ENCODE peak calls at places on chromosomes 16 and 17, in six cellular contexts. One of them, this sample, is unnamed.
A peak's percentile ranks its signal among the peaks of the same experiment; 100 is the strongest.

GRCh38 chr16:49461517-49461951 is 87.9 kb downstream of the C16orf78 start:
- DNase-seq in breast epithelium: no peak
- DNase-seq in prostate gland: no peak
- DNase-seq in left lung: peak; percentile 18
- DNase-seq in ovary: peak; percentile 4
- DNase-seq in left ventricle myocardium inferior: no peak
- DNase-seq in this sample: no peak

GRCh38 chr16:85259831-85260165 is 147.5 kb upstream of the CIBAR2 start:
- DNase-seq in breast epithelium: no peak
- DNase-seq in prostate gland: no peak
- DNase-seq in left lung: no peak
- DNase-seq in ovary: no peak
- DNase-seq in left ventricle myocardium inferior: no peak
- DNase-seq in this sample: no peak

GRCh38 chr16:74184839-74185238 is 111.8 kb upstream of the PSMD7 start:
- DNase-seq in breast epithelium: no peak
- DNase-seq in prostate gland: no peak
- DNase-seq in left lung: no peak
- DNase-seq in ovary: no peak
- DNase-seq in left ventricle myocardium inferior: no peak
- DNase-seq in this sample: no peak

GRCh38 chr17:61314368-61315078 is 85.1 kb upstream of the TBX2 start:
- DNase-seq in breast epithelium: peak; percentile 73
- DNase-seq in prostate gland: peak; percentile 68
- DNase-seq in left lung: peak; percentile 69
- DNase-seq in ovary: peak; percentile 61
- DNase-seq in left ventricle myocardium inferior: peak; percentile 41
- DNase-seq in this sample: no peak

GRCh38 chr17:82076018-82076784 is 10.6 kb upstream of the DUS1L start:
- DNase-seq in breast epithelium: no peak
- DNase-seq in prostate gland: no peak
- DNase-seq in left lung: no peak
- DNase-seq in ovary: no peak
- DNase-seq in left ventricle myocardium inferior: no peak
- DNase-seq in this sample: no peak

GRCh38 chr17:50904522-50905459 is 38.6 kb upstream of the TOB1 start:
- DNase-seq in breast epithelium: peak; percentile 90
- DNase-seq in prostate gland: peak; percentile 91
- DNase-seq in left lung: peak; percentile 56
- DNase-seq in ovary: peak; percentile 62
- DNase-seq in left ventricle myocardium inferior: peak; percentile 41
- DNase-seq in this sample: peak; percentile 84

GRCh38 chr16:15035163-15035729 is 20.6 kb downstream of the NTAN1 start:
- DNase-seq in breast epithelium: no peak
- DNase-seq in prostate gland: no peak
- DNase-seq in left lung: no peak
- DNase-seq in ovary: no peak
- DNase-seq in left ventricle myocardium inferior: no peak
- DNase-seq in this sample: no peak

GRCh38 chr17:58665946-58666857 is 25.6 kb downstream of the TEX14 start:
- DNase-seq in breast epithelium: no peak
- DNase-seq in prostate gland: peak; percentile 12
- DNase-seq in left lung: no peak
- DNase-seq in ovary: no peak
- DNase-seq in left ventricle myocardium inferior: no peak
- DNase-seq in this sample: no peak

GRCh38 chr16:85425061-85425662 is 188.0 kb upstream of the GSE1 start:
- DNase-seq in breast epithelium: no peak
- DNase-seq in prostate gland: no peak
- DNase-seq in left lung: peak; percentile 27
- DNase-seq in ovary: peak; percentile 10
- DNase-seq in left ventricle myocardium inferior: peak; percentile 8
- DNase-seq in this sample: peak; percentile 32

GRCh38 chr16:66262253-66263167 is 104.0 kb upstream of the CDH5 start:
- DNase-seq in breast epithelium: peak; percentile 23
- DNase-seq in prostate gland: no peak
- DNase-seq in left lung: peak; percentile 57
- DNase-seq in ovary: no peak
- DNase-seq in left ventricle myocardium inferior: peak; percentile 61
- DNase-seq in this sample: no peak

GRCh38 chr17:34781071-34781470 is 180.2 kb downstream of the CCT6B start:
- DNase-seq in breast epithelium: no peak
- DNase-seq in prostate gland: no peak
- DNase-seq in left lung: no peak
- DNase-seq in ovary: no peak
- DNase-seq in left ventricle myocardium inferior: no peak
- DNase-seq in this sample: no peak

GRCh38 chr16:774086-775001 is 13.8 kb downstream of the MSLN start:
- DNase-seq in breast epithelium: no peak
- DNase-seq in prostate gland: no peak
- DNase-seq in left lung: no peak
- DNase-seq in ovary: no peak
- DNase-seq in left ventricle myocardium inferior: no peak
- DNase-seq in this sample: no peak

GRCh38 chr16:85286970-85287814 is 174.9 kb upstream of the CIBAR2 start:
- DNase-seq in breast epithelium: no peak
- DNase-seq in prostate gland: no peak
- DNase-seq in left lung: no peak
- DNase-seq in ovary: no peak
- DNase-seq in left ventricle myocardium inferior: peak; percentile 52
- DNase-seq in this sample: no peak

GRCh38 chr16:87666919-87667318 is 64.6 kb downstream of the JPH3 start:
- DNase-seq in breast epithelium: no peak
- DNase-seq in prostate gland: no peak
- DNase-seq in left lung: no peak
- DNase-seq in ovary: no peak
- DNase-seq in left ventricle myocardium inferior: no peak
- DNase-seq in this sample: no peak

GRCh38 chr16:81493755-81494433 is 49.3 kb downstream of the CMIP start:
- DNase-seq in breast epithelium: peak; percentile 85
- DNase-seq in prostate gland: peak; percentile 82
- DNase-seq in left lung: no peak
- DNase-seq in ovary: no peak
- DNase-seq in left ventricle myocardium inferior: no peak
- DNase-seq in this sample: peak; percentile 85

GRCh38 chr17:59844884-59845594 is 47.7 kb downstream of the TUBD1 start:
- DNase-seq in breast epithelium: no peak
- DNase-seq in prostate gland: no peak
- DNase-seq in left lung: no peak
- DNase-seq in ovary: no peak
- DNase-seq in left ventricle myocardium inferior: no peak
- DNase-seq in this sample: no peak

GRCh38 chr17:65177901-65178300 is 40.7 kb downstream of the RGS9 start:
- DNase-seq in breast epithelium: no peak
- DNase-seq in prostate gland: no peak
- DNase-seq in left lung: no peak
- DNase-seq in ovary: no peak
- DNase-seq in left ventricle myocardium inferior: no peak
- DNase-seq in this sample: no peak

GRCh38 chr16:48561960-48562393 is 48.0 kb downstream of the N4BP1 start:
- DNase-seq in breast epithelium: no peak
- DNase-seq in prostate gland: no peak
- DNase-seq in left lung: no peak
- DNase-seq in ovary: no peak
- DNase-seq in left ventricle myocardium inferior: no peak
- DNase-seq in this sample: no peak

GRCh38 chr16:57245472-57246113 is 534 bp downstream of the ARL2BP start:
- DNase-seq in breast epithelium: peak; percentile 50
- DNase-seq in prostate gland: peak; percentile 24
- DNase-seq in left lung: peak; percentile 63
- DNase-seq in ovary: no peak
- DNase-seq in left ventricle myocardium inferior: peak; percentile 47
- DNase-seq in this sample: no peak

GRCh38 chr16:88570691-88571092 is 489 bp downstream of the ZC3H18 start:
- DNase-seq in breast epithelium: no peak
- DNase-seq in prostate gland: no peak
- DNase-seq in left lung: no peak
- DNase-seq in ovary: no peak
- DNase-seq in left ventricle myocardium inferior: no peak
- DNase-seq in this sample: peak; percentile 39

GRCh38 chr17:6569391-6570302 is 13.3 kb upstream of the PITPNM3 start:
- DNase-seq in breast epithelium: no peak
- DNase-seq in prostate gland: no peak
- DNase-seq in left lung: no peak
- DNase-seq in ovary: no peak
- DNase-seq in left ventricle myocardium inferior: no peak
- DNase-seq in this sample: no peak

GRCh38 chr17:78746263-78746948 is 35.7 kb downstream of the CYTH1 start:
- DNase-seq in breast epithelium: no peak
- DNase-seq in prostate gland: no peak
- DNase-seq in left lung: no peak
- DNase-seq in ovary: no peak
- DNase-seq in left ventricle myocardium inferior: no peak
- DNase-seq in this sample: no peak

GRCh38 chr16:11576427-11577289 is 10.1 kb downstream of the LITAF start:
- DNase-seq in breast epithelium: no peak
- DNase-seq in prostate gland: no peak
- DNase-seq in left lung: no peak
- DNase-seq in ovary: no peak
- DNase-seq in left ventricle myocardium inferior: peak; percentile 7
- DNase-seq in this sample: no peak

GRCh38 chr16:3578610-3579551 is 1.7 kb upstream of the NLRC3 start:
- DNase-seq in breast epithelium: no peak
- DNase-seq in prostate gland: no peak
- DNase-seq in left lung: no peak
- DNase-seq in ovary: no peak
- DNase-seq in left ventricle myocardium inferior: no peak
- DNase-seq in this sample: no peak

GRCh38 chr17:80124351-80124981 is 22.5 kb downstream of the EIF4A3 start:
- DNase-seq in breast epithelium: peak; percentile 97
- DNase-seq in prostate gland: peak; percentile 60
- DNase-seq in left lung: no peak
- DNase-seq in ovary: no peak
- DNase-seq in left ventricle myocardium inferior: no peak
- DNase-seq in this sample: peak; percentile 34

GRCh38 chr16:79215289-79215688 is 385.2 kb downstream of the MAF start:
- DNase-seq in breast epithelium: no peak
- DNase-seq in prostate gland: no peak
- DNase-seq in left lung: no peak
- DNase-seq in ovary: no peak
- DNase-seq in left ventricle myocardium inferior: no peak
- DNase-seq in this sample: no peak

GRCh38 chr17:14922421-14922820 is 342.7 kb downstream of the PMP22 start:
- DNase-seq in breast epithelium: no peak
- DNase-seq in prostate gland: no peak
- DNase-seq in left lung: no peak
- DNase-seq in ovary: no peak
- DNase-seq in left ventricle myocardium inferior: no peak
- DNase-seq in this sample: peak; percentile 68

GRCh38 chr16:85986931-85987749 is 88.2 kb downstream of the IRF8 start:
- DNase-seq in breast epithelium: no peak
- DNase-seq in prostate gland: no peak
- DNase-seq in left lung: no peak
- DNase-seq in ovary: no peak
- DNase-seq in left ventricle myocardium inferior: no peak
- DNase-seq in this sample: no peak

GRCh38 chr16:59698341-59698979 is 964.3 kb upstream of the GOT2 start:
- DNase-seq in breast epithelium: no peak
- DNase-seq in prostate gland: no peak
- DNase-seq in left lung: no peak
- DNase-seq in ovary: no peak
- DNase-seq in left ventricle myocardium inferior: no peak
- DNase-seq in this sample: no peak

GRCh38 chr16:47719713-47720112 is 258.6 kb downstream of the PHKB start:
- DNase-seq in breast epithelium: no peak
- DNase-seq in prostate gland: no peak
- DNase-seq in left lung: no peak
- DNase-seq in ovary: no peak
- DNase-seq in left ventricle myocardium inferior: no peak
- DNase-seq in this sample: no peak

GRCh38 chr16:30875881-30876791 is 17.7 kb downstream of the BCL7C start:
- DNase-seq in breast epithelium: no peak
- DNase-seq in prostate gland: no peak
- DNase-seq in left lung: no peak
- DNase-seq in ovary: no peak
- DNase-seq in left ventricle myocardium inferior: no peak
- DNase-seq in this sample: no peak

GRCh38 chr17:37844977-37845293 is 79.3 kb upstream of the TBC1D3K start:
- DNase-seq in breast epithelium: no peak
- DNase-seq in prostate gland: no peak
- DNase-seq in left lung: no peak
- DNase-seq in ovary: no peak
- DNase-seq in left ventricle myocardium inferior: no peak
- DNase-seq in this sample: no peak
- TF ChIP-seq CTCF in breast epithelium: no peak
- TF ChIP-seq CTCF in prostate gland: no peak
- TF ChIP-seq CTCF in left lung: peak; percentile 6
- TF ChIP-seq CTCF in ovary: no peak
- TF ChIP-seq CTCF in left ventricle myocardium inferior: no peak
- TF ChIP-seq CTCF in this sample: no peak

DNA sequence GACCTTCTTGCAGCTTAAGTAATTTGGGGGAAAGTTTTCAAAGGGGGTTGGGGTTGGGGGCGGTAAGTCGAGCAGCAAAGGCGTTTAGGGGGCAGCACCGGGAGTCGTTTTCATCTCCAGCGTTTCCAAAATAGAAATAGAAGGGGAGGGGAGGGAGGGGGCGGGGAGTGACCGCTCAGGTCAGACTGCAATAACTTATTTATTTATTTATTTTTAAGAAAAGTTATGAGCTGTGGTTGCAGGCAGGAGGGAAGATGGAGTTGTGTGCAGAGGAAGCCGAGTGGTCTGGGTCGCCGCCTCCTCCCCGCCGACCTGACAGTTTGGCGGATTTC is 1.5 kb downstream of the SOX9 start:
- DNase-seq in breast epithelium: no peak
- DNase-seq in prostate gland: no peak
- DNase-seq in left lung: no peak
- DNase-seq in ovary: no peak
- DNase-seq in left ventricle myocardium inferior: no peak
- DNase-seq in this sample: no peak
- H3K4me3 ChIP-seq in breast epithelium: peak overlapping the region; percentile 73
- H3K4me3 ChIP-seq in prostate gland: peak overlapping the region; percentile 81
- H3K4me3 ChIP-seq in left lung: peak overlapping the region; percentile 41
- H3K4me3 ChIP-seq in ovary: peak overlapping the region; percentile 32
- H3K4me3 ChIP-seq in left ventricle myocardium inferior: peak overlapping the region; percentile 81
- H3K4me3 ChIP-seq in this sample: peak overlapping the region; percentile 40

GRCh38 chr16:50645858-50646257 is 35.3 kb downstream of the SNX20 start:
- DNase-seq in breast epithelium: no peak
- DNase-seq in prostate gland: no peak
- DNase-seq in left lung: no peak
- DNase-seq in ovary: no peak
- DNase-seq in left ventricle myocardium inferior: no peak
- DNase-seq in this sample: no peak
- TF ChIP-seq CTCF in breast epithelium: no peak
- TF ChIP-seq CTCF in prostate gland: no peak
- TF ChIP-seq CTCF in left lung: no peak
- TF ChIP-seq CTCF in ovary: no peak
- TF ChIP-seq CTCF in left ventricle myocardium inferior: no peak
- TF ChIP-seq CTCF in this sample: no peak

DNA sequence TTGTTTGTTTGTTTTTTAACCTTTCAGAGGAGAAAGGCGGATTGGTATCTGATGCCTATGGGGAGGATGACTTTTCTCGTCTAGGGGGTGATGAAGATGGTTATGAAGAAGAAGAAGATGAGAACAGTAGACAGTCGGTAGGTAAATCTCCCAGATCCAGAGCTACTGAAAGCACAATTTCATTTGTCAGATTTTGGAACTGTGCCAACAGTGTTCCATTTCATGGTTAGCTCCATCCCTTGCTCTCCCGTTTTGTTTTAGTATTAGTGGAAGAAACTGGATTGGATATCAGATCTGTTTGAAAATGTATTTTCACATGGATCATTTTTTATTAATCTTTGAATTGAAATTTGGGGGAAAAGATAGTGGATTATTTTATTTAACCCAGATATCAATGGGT is 1.4 kb downstream of the SAP30BP start:
- DNase-seq in breast epithelium: no peak
- DNase-seq in prostate gland: no peak
- DNase-seq in left lung: no peak
- DNase-seq in ovary: no peak
- DNase-seq in left ventricle myocardium inferior: no peak
- DNase-seq in this sample: no peak
- H3K4me3 ChIP-seq in breast epithelium: no peak overlapping the region
- H3K4me3 ChIP-seq in prostate gland: no peak overlapping the region
- H3K4me3 ChIP-seq in left lung: peak overlapping the region; percentile 99
- H3K4me3 ChIP-seq in ovary: no peak overlapping the region
- H3K4me3 ChIP-seq in left ventricle myocardium inferior: peak overlapping the region; percentile 94
- H3K4me3 ChIP-seq in this sample: peak overlapping the region; percentile 76

This sample was measured in pancreas.